ENCODE peak calls at places on chromosomes 2 and 18, in ten cellular contexts. X, F, K, B, L, C, U, E, Y and G are unnamed samples.
A peak's percentile ranks its signal among the peaks of the same experiment; 100 is the strongest.

GRCh38 chr2:140786585-140786984 is 1344.2 kb downstream of the LRP1B start:
- DNase-seq in X (no peak), F (no peak), K (no peak), B (no peak), L (no peak), C (no peak), U (no peak), E (no peak), Y (no peak), G (no peak)

GRCh38 chr2:118319271-118319684 is 231.0 kb downstream of the INSIG2 start:
- DNase-seq in X (no peak), F (no peak), K (no peak), B (no peak), L (no peak), C (no peak), U (no peak), E (no peak), Y (no peak), G (no peak)

GRCh38 chr2:9532421-9532820 is 23.2 kb downstream of the ADAM17 start:
- DNase-seq in X (no peak), F (no peak), K (no peak), B (no peak), L (no peak), C (no peak), U (no peak), E (no peak), Y (no peak), G (no peak)

GRCh38 chr2:203763425-203764272 is 57.2 kb downstream of the CD28 start:
- DNase-seq in X (no peak), F (no peak), K (no peak), B (no peak), L (peak; percentile 11), C (no peak), U (peak; percentile 65), E (no peak), Y (no peak), G (no peak)

GRCh38 chr2:114127372-114127771 is 237.5 kb downstream of the ACTR3 start:
- DNase-seq in X (peak; percentile 69), F (no peak), K (no peak), B (no peak), L (no peak), C (peak; percentile 50), U (no peak), E (no peak), Y (no peak), G (no peak)

GRCh38 chr2:41068740-41069139 is 616.9 kb upstream of the SLC8A1 start:
- DNase-seq in X (no peak), F (no peak), K (no peak), B (no peak), L (no peak), C (no peak), U (no peak), E (no peak), Y (no peak), G (no peak)

GRCh38 chr2:202014328-202015034 is 19.2 kb upstream of the FZD7 start:
- DNase-seq in X (no peak), F (no peak), K (no peak), B (no peak), L (no peak), C (no peak), U (no peak), E (no peak), Y (no peak), G (no peak)

GRCh38 chr18:22223961-22224322 is 54.6 kb downstream of the GATA6 start:
- DNase-seq in X (no peak), F (no peak), K (no peak), B (no peak), L (no peak), C (no peak), U (no peak), E (no peak), Y (no peak), G (no peak)

GRCh38 chr2:31207790-31208189 is 9.5 kb downstream of the CAPN14 start:
- DNase-seq in X (no peak), F (no peak), K (no peak), B (no peak), L (no peak), C (no peak), U (no peak), E (no peak), Y (no peak), G (no peak)

GRCh38 chr18:8525692-8526091 is 83.5 kb upstream of the RAB12 start:
- DNase-seq in X (no peak), F (no peak), K (no peak), B (no peak), L (no peak), C (no peak), U (no peak), E (no peak), Y (no peak), G (no peak)

GRCh38 chr18:29176681-29177080 is 999.8 kb upstream of the CDH2 start:
- DNase-seq in X (no peak), F (no peak), K (no peak), B (no peak), L (no peak), C (no peak), U (no peak), E (no peak), Y (no peak), G (no peak)

GRCh38 chr2:44620189-44620990 is 258.6 kb downstream of the CAMKMT start:
- DNase-seq in X (no peak), F (no peak), K (no peak), B (no peak), L (no peak), C (no peak), U (no peak), E (no peak), Y (no peak), G (no peak)

GRCh38 chr2:17540813-17541513 is 467 bp downstream of the VSNL1 start:
- DNase-seq in X (no peak), F (no peak), K (no peak), B (no peak), L (no peak), C (no peak), U (no peak), E (no peak), Y (no peak), G (no peak)

GRCh38 chr2:45974056-45974455 is 322.6 kb downstream of the PRKCE start:
- DNase-seq in X (no peak), F (no peak), K (no peak), B (no peak), L (no peak), C (no peak), U (no peak), E (no peak), Y (no peak), G (no peak)

GRCh38 chr2:219497495-219498279 is 1.0 kb upstream of the GMPPA start:
- DNase-seq in X (peak; percentile 84), F (peak; percentile 86), K (peak; percentile 55), B (peak; percentile 22), L (no peak), C (peak; percentile 66), U (no peak), E (peak; percentile 75), Y (peak; percentile 51), G (no peak)

GRCh38 chr2:15640291-15640711 is 48.6 kb downstream of the DDX1 start:
- DNase-seq in X (peak; percentile 49), F (no peak), K (no peak), B (no peak), L (no peak), C (peak; percentile 90), U (peak; percentile 33), E (peak; percentile 86), Y (no peak), G (no peak)

GRCh38 chr2:51304341-51304740 is 272.4 kb upstream of the NRXN1 start:
- DNase-seq in X (no peak), F (no peak), K (no peak), B (peak; percentile 52), L (no peak), C (no peak), U (no peak), E (no peak), Y (no peak), G (no peak)

GRCh38 chr2:84297155-84297554 is 161.9 kb downstream of the SUCLG1 start:
- DNase-seq in X (no peak), F (peak; percentile 46), K (no peak), B (no peak), L (no peak), C (peak; percentile 74), U (no peak), E (no peak), Y (no peak), G (no peak)

GRCh38 chr2:149290662-149291061 is 39.7 kb upstream of the LYPD6 start:
- DNase-seq in X (peak; percentile 12), F (no peak), K (no peak), B (no peak), L (no peak), C (no peak), U (no peak), E (no peak), Y (no peak), G (no peak)

GRCh38 chr2:119741001-119741400 is 18.7 kb upstream of the PTPN4 start:
- DNase-seq in X (no peak), F (no peak), K (no peak), B (no peak), L (no peak), C (no peak), U (no peak), E (no peak), Y (no peak), G (no peak)

GRCh38 chr2:172412996-172413492 is 14.3 kb upstream of the ITGA6 start:
- DNase-seq in X (no peak), F (no peak), K (no peak), B (no peak), L (no peak), C (no peak), U (no peak), E (no peak), Y (no peak), G (no peak)

GRCh38 chr2:70756126-70756525 is 11.9 kb downstream of the ADD2 start:
- DNase-seq in X (no peak), F (no peak), K (no peak), B (no peak), L (no peak), C (no peak), U (no peak), E (no peak), Y (no peak), G (no peak)

GRCh38 chr2:5076599-5076998 is 615.6 kb upstream of the SOX11 start:
- DNase-seq in X (no peak), F (no peak), K (no peak), B (no peak), L (no peak), C (no peak), U (no peak), E (no peak), Y (no peak), G (no peak)

GRCh38 chr2:112923237-112923966 is 12.4 kb downstream of the IL37 start:
- DNase-seq in X (no peak), F (no peak), K (no peak), B (no peak), L (no peak), C (peak; percentile 30), U (no peak), E (no peak), Y (no peak), G (no peak)

GRCh38 chr18:29779096-29779495 is 1263.4 kb downstream of the DSC3 start:
- DNase-seq in X (peak; percentile 6), F (no peak), K (no peak), B (no peak), L (no peak), C (no peak), U (no peak), E (no peak), Y (no peak), G (no peak)

GRCh38 chr2:71792926-71793761 is 339.8 kb downstream of the DYSF start:
- DNase-seq in X (peak; percentile 74), F (no peak), K (no peak), B (no peak), L (no peak), C (no peak), U (no peak), E (peak; percentile 62), Y (no peak), G (no peak)

GRCh38 chr2:128538401-128538800 is 219.7 kb upstream of the HS6ST1 start:
- DNase-seq in X (no peak), F (no peak), K (no peak), B (no peak), L (no peak), C (no peak), U (no peak), E (peak; percentile 73), Y (no peak), G (no peak)

GRCh38 chr2:230961091-230961491 is 34.8 kb upstream of the SPATA3 start:
- DNase-seq in X (peak; percentile 36), F (no peak), K (peak; percentile 2), B (no peak), L (no peak), C (peak; percentile 89), U (no peak), E (peak; percentile 42), Y (no peak), G (no peak)